ENCODE peak calls at places on chromosomes 3 and 15, in eight cellular contexts. One of them, this sample, is unnamed.

GRCh38 chr3:138497851-138498250 is 63.4 kb downstream of the ESYT3 start:
- DNase-seq in pancreas: no peak
- DNase-seq in stimulated activated CD8-positive, alpha-beta memory T cell treated with anti-CD3 and anti-CD28 coated beads, Interleukin-7, amount 100 ng/mL, for 1 hour: no peak
- DNase-seq in tibial nerve: no peak
- DNase-seq in NCI-H1105: no peak
- DNase-seq in ACHN: no peak
- DNase-seq in dorsolateral prefrontal cortex: no peak
- DNase-seq in bronchial epithelial cell: no peak
- DNase-seq in this sample: no peak

GRCh38 chr3:48926425-48927392 is 8.1 kb downstream of the ARIH2 start:
- DNase-seq in ACHN: no peak
- DNase-seq in stimulated activated CD8-positive, alpha-beta memory T cell treated with anti-CD3 and anti-CD28 coated beads, Interleukin-7, amount 100 ng/mL, for 1 hour: no peak
- DNase-seq in pancreas: no peak
- DNase-seq in dorsolateral prefrontal cortex: no peak
- DNase-seq in NCI-H1105: no peak
- DNase-seq in bronchial epithelial cell: peak
- DNase-seq in tibial nerve: no peak
- DNase-seq in this sample: peak

GRCh38 chr15:99619712-99620111 is 53.9 kb downstream of the MEF2A start:
- DNase-seq in NCI-H1105: no peak
- DNase-seq in stimulated activated CD8-positive, alpha-beta memory T cell treated with anti-CD3 and anti-CD28 coated beads, Interleukin-7, amount 100 ng/mL, for 1 hour: no peak
- DNase-seq in pancreas: no peak
- DNase-seq in bronchial epithelial cell: no peak
- DNase-seq in dorsolateral prefrontal cortex: no peak
- DNase-seq in ACHN: no peak
- DNase-seq in tibial nerve: no peak
- DNase-seq in this sample: no peak

GRCh38 chr15:51312132-51312531 is 26.3 kb downstream of the CYP19A1 start:
- DNase-seq in pancreas: no peak
- DNase-seq in dorsolateral prefrontal cortex: no peak
- DNase-seq in bronchial epithelial cell: no peak
- DNase-seq in NCI-H1105: no peak
- DNase-seq in stimulated activated CD8-positive, alpha-beta memory T cell treated with anti-CD3 and anti-CD28 coated beads, Interleukin-7, amount 100 ng/mL, for 1 hour: no peak
- DNase-seq in ACHN: no peak
- DNase-seq in tibial nerve: no peak
- DNase-seq in this sample: peak

GRCh38 chr3:194869482-194870169 is 183.9 kb downstream of the FAM43A start:
- DNase-seq in bronchial epithelial cell: peak
- DNase-seq in tibial nerve: no peak
- DNase-seq in ACHN: no peak
- DNase-seq in pancreas: no peak
- DNase-seq in dorsolateral prefrontal cortex: no peak
- DNase-seq in stimulated activated CD8-positive, alpha-beta memory T cell treated with anti-CD3 and anti-CD28 coated beads, Interleukin-7, amount 100 ng/mL, for 1 hour: no peak
- DNase-seq in NCI-H1105: no peak
- DNase-seq in this sample: peak

GRCh38 chr3:12135029-12135634 is 23.6 kb downstream of the TIMP4 start:
- DNase-seq in tibial nerve: peak
- DNase-seq in bronchial epithelial cell: peak
- DNase-seq in pancreas: peak
- DNase-seq in ACHN: peak
- DNase-seq in NCI-H1105: no peak
- DNase-seq in dorsolateral prefrontal cortex: peak
- DNase-seq in stimulated activated CD8-positive, alpha-beta memory T cell treated with anti-CD3 and anti-CD28 coated beads, Interleukin-7, amount 100 ng/mL, for 1 hour: no peak
- DNase-seq in this sample: peak

GRCh38 chr15:101540480-101541239 is 51.2 kb upstream of the PCSK6 start:
- DNase-seq in bronchial epithelial cell: no peak
- DNase-seq in pancreas: no peak
- DNase-seq in NCI-H1105: no peak
- DNase-seq in tibial nerve: no peak
- DNase-seq in dorsolateral prefrontal cortex: no peak
- DNase-seq in stimulated activated CD8-positive, alpha-beta memory T cell treated with anti-CD3 and anti-CD28 coated beads, Interleukin-7, amount 100 ng/mL, for 1 hour: no peak
- DNase-seq in ACHN: no peak
- DNase-seq in this sample: no peak

GRCh38 chr3:31772781-31773180 is 208.3 kb downstream of the OSBPL10 start:
- DNase-seq in bronchial epithelial cell: peak
- DNase-seq in NCI-H1105: no peak
- DNase-seq in stimulated activated CD8-positive, alpha-beta memory T cell treated with anti-CD3 and anti-CD28 coated beads, Interleukin-7, amount 100 ng/mL, for 1 hour: no peak
- DNase-seq in tibial nerve: no peak
- DNase-seq in ACHN: no peak
- DNase-seq in pancreas: no peak
- DNase-seq in dorsolateral prefrontal cortex: no peak
- DNase-seq in this sample: no peak

GRCh38 chr3:25836579-25836978 is 46.7 kb downstream of the OXSM start:
- DNase-seq in pancreas: no peak
- DNase-seq in dorsolateral prefrontal cortex: no peak
- DNase-seq in tibial nerve: no peak
- DNase-seq in NCI-H1105: no peak
- DNase-seq in stimulated activated CD8-positive, alpha-beta memory T cell treated with anti-CD3 and anti-CD28 coated beads, Interleukin-7, amount 100 ng/mL, for 1 hour: no peak
- DNase-seq in ACHN: no peak
- DNase-seq in bronchial epithelial cell: no peak
- DNase-seq in this sample: no peak

GRCh38 chr3:4290272-4290893 is 12.8 kb upstream of the SETMAR start:
- DNase-seq in tibial nerve: peak
- DNase-seq in pancreas: no peak
- DNase-seq in dorsolateral prefrontal cortex: no peak
- DNase-seq in bronchial epithelial cell: peak
- DNase-seq in stimulated activated CD8-positive, alpha-beta memory T cell treated with anti-CD3 and anti-CD28 coated beads, Interleukin-7, amount 100 ng/mL, for 1 hour: peak
- DNase-seq in NCI-H1105: peak
- DNase-seq in ACHN: peak
- DNase-seq in this sample: peak

GRCh38 chr15:48627260-48627969 is 18.1 kb downstream of the FBN1 start:
- DNase-seq in pancreas: no peak
- DNase-seq in bronchial epithelial cell: peak
- DNase-seq in dorsolateral prefrontal cortex: no peak
- DNase-seq in stimulated activated CD8-positive, alpha-beta memory T cell treated with anti-CD3 and anti-CD28 coated beads, Interleukin-7, amount 100 ng/mL, for 1 hour: no peak
- DNase-seq in NCI-H1105: no peak
- DNase-seq in tibial nerve: no peak
- DNase-seq in ACHN: no peak
- DNase-seq in this sample: peak

GRCh38 chr15:75161106-75161505 is 40.6 kb upstream of the C15orf39 start:
- DNase-seq in tibial nerve: no peak
- DNase-seq in pancreas: no peak
- DNase-seq in dorsolateral prefrontal cortex: no peak
- DNase-seq in ACHN: no peak
- DNase-seq in NCI-H1105: no peak
- DNase-seq in bronchial epithelial cell: no peak
- DNase-seq in stimulated activated CD8-positive, alpha-beta memory T cell treated with anti-CD3 and anti-CD28 coated beads, Interleukin-7, amount 100 ng/mL, for 1 hour: no peak
- DNase-seq in this sample: no peak

GRCh38 chr15:85742186-85742751 is 52.5 kb downstream of the KLHL25 start:
- DNase-seq in tibial nerve: no peak
- DNase-seq in ACHN: no peak
- DNase-seq in dorsolateral prefrontal cortex: no peak
- DNase-seq in pancreas: no peak
- DNase-seq in stimulated activated CD8-positive, alpha-beta memory T cell treated with anti-CD3 and anti-CD28 coated beads, Interleukin-7, amount 100 ng/mL, for 1 hour: no peak
- DNase-seq in bronchial epithelial cell: no peak
- DNase-seq in NCI-H1105: no peak
- DNase-seq in this sample: no peak

GRCh38 chr3:177932750-177933660 is 603.2 kb upstream of the KCNMB2 start:
- DNase-seq in pancreas: no peak
- DNase-seq in tibial nerve: no peak
- DNase-seq in ACHN: no peak
- DNase-seq in dorsolateral prefrontal cortex: no peak
- DNase-seq in NCI-H1105: no peak
- DNase-seq in stimulated activated CD8-positive, alpha-beta memory T cell treated with anti-CD3 and anti-CD28 coated beads, Interleukin-7, amount 100 ng/mL, for 1 hour: no peak
- DNase-seq in bronchial epithelial cell: no peak
- DNase-seq in this sample: peak

GRCh38 chr15:62706361-62706760 is 336.2 kb upstream of the TPM1 start:
- DNase-seq in stimulated activated CD8-positive, alpha-beta memory T cell treated with anti-CD3 and anti-CD28 coated beads, Interleukin-7, amount 100 ng/mL, for 1 hour: no peak
- DNase-seq in NCI-H1105: no peak
- DNase-seq in pancreas: no peak
- DNase-seq in tibial nerve: no peak
- DNase-seq in bronchial epithelial cell: peak
- DNase-seq in ACHN: peak
- DNase-seq in dorsolateral prefrontal cortex: no peak
- DNase-seq in this sample: peak

This sample was measured in PC-3.